ENCODE peak calls at places on chromosomes 4 and X, in five cellular contexts. H is iPS-NIHi11, U is NCI-H187 treated with DMSO at 0.1 percent for 48 hours, X is GM23248, E is breast epithelium. D is an unnamed sample.

GRCh38 chr4:15232725-15233597 is 194.9 kb upstream of the C1QTNF7 start:
- DNase-seq in E (no peak), X (peak; percentile 68), U (no peak), H (no peak), D (peak; percentile 47)

GRCh38 chr4:5979981-5980380 is 38.2 kb downstream of the C4orf50 start:
- DNase-seq in H (peak; percentile 80), E (no peak), X (peak; percentile 23), U (no peak), D (no peak)

GRCh38 chr4:55169352-55169959 is 44.1 kb upstream of the KDR start:
- DNase-seq in U (peak; percentile 11), X (no peak), E (no peak), H (no peak), D (no peak)

GRCh38 chr4:87037921-87038320 is 103.1 kb downstream of the AFF1 start:
- DNase-seq in E (no peak), H (no peak), X (peak; percentile 56), U (no peak), D (peak; percentile 90)

GRCh38 chrX:98405376-98405775 is 1521.7 kb downstream of the RPA4 start:
- DNase-seq in X (no peak), E (no peak), U (no peak), H (no peak), D (no peak)

GRCh38 chr4:94244087-94244828 is 36.6 kb downstream of the SMARCAD1 start:
- DNase-seq in X (no peak), E (no peak), H (no peak), U (no peak), D (no peak)

GRCh38 chr4:4260185-4260751 is 12.2 kb upstream of the TMEM128 start:
- DNase-seq in E (no peak), U (no peak), X (peak; percentile 79), H (peak; percentile 52), D (peak; percentile 9)

GRCh38 chrX:80667967-80668366 is 141.7 kb downstream of the BRWD3 start:
- DNase-seq in E (no peak), U (no peak), X (no peak), H (no peak), D (no peak)

GRCh38 chrX:23344208-23344903 is 9.7 kb downstream of the PTCHD1 start:
- DNase-seq in U (no peak), X (no peak), E (no peak), H (no peak), D (no peak)

GRCh38 chr4:25667931-25668557 is 12.4 kb downstream of the SLC34A2 start:
- DNase-seq in H (no peak), U (no peak), X (no peak), E (no peak), D (peak; percentile 69)

D was measured in kidney glomerular epithelial cell.